ENCODE peak calls at places on chromosomes 7 and 10, in five cellular contexts. B is GM23248, J is prostate gland, W is GM12865, D is SK-N-SH. M is an unnamed sample.

GRCh38 chr10:95480901-95481491 is 80.2 kb downstream of the SORBS1 start:
- DNase-seq in B (peak; percentile 52), J (no peak), W (no peak), D (no peak), M (no peak)

GRCh38 chr7:3028071-3028766 is 15.4 kb downstream of the CARD11 start:
- DNase-seq in B (peak; percentile 48), J (peak; percentile 66), W (peak; percentile 16), D (peak; percentile 58), M (peak; percentile 14)

GRCh38 chr10:36157486-36157885 is 515.4 kb upstream of the FZD8 start:
- DNase-seq in B (no peak), J (no peak), W (peak; percentile 1), D (no peak), M (no peak)

GRCh38 chr10:1154531-1154930 is 98.3 kb downstream of the WDR37 start:
- DNase-seq in B (no peak), J (no peak), W (no peak), D (peak; percentile 55), M (no peak)

GRCh38 chr10:17516376-17516775 is 62.0 kb upstream of the ST8SIA6 start:
- DNase-seq in B (peak; percentile 25), J (no peak), W (no peak), D (no peak), M (no peak)

GRCh38 chr10:15744217-15744865 is 24.6 kb upstream of the ITGA8 start:
- DNase-seq in B (peak; percentile 67), J (no peak), W (peak; percentile 78), D (peak; percentile 37), M (peak; percentile 60)

GRCh38 chr7:80047032-80047431 is 87.6 kb upstream of the GNAI1 start:
- DNase-seq in B (no peak), J (no peak), W (no peak), D (no peak), M (no peak)

GRCh38 chr7:18087031-18087686 is 59.5 kb upstream of the PRPS1L1 start:
- DNase-seq in B (no peak), J (no peak), W (no peak), D (no peak), M (peak; percentile 11)

GRCh38 chr7:2032030-2032875 is 200.5 kb downstream of the MAD1L1 start:
- DNase-seq in B (peak; percentile 8), J (no peak), W (no peak), D (peak; percentile 56), M (no peak)

GRCh38 chr7:47671358-47671757 is 89.4 kb upstream of the TNS3 start:
- DNase-seq in B (no peak), J (no peak), W (no peak), D (no peak), M (no peak)

GRCh38 chr7:80224416-80224815 is 89.8 kb downstream of the GNAI1 start:
- DNase-seq in B (no peak), J (no peak), W (no peak), D (no peak), M (no peak)

GRCh38 chr10:121355161-121355560 is 243.1 kb downstream of the FGFR2 start:
- DNase-seq in B (no peak), J (no peak), W (no peak), D (no peak), M (no peak)

GRCh38 chr10:89339860-89340259 is 12.1 kb downstream of the IFIT3 start:
- DNase-seq in B (no peak), J (no peak), W (no peak), D (no peak), M (no peak)

GRCh38 chr7:36762394-36762793 is 38.1 kb upstream of the AOAH start:
- DNase-seq in B (no peak), J (no peak), W (no peak), D (no peak), M (no peak)

GRCh38 chr10:69901623-69902505 is 100.2 kb downstream of the COL13A1 start:
- DNase-seq in B (peak; percentile 76), J (peak; percentile 44), W (peak; percentile 30), D (peak; percentile 92), M (peak; percentile 35)

GRCh38 chr7:28591725-28592331 is 179.5 kb downstream of the CREB5 start:
- DNase-seq in B (no peak), J (no peak), W (no peak), D (no peak), M (no peak)

GRCh38 chr7:17097668-17098297 is 200.7 kb upstream of the AHR start:
- DNase-seq in B (no peak), J (no peak), W (no peak), D (no peak), M (no peak)

GRCh38 chr7:149879801-149880738 is 6.3 kb downstream of the ATP6V0E2 start:
- DNase-seq in B (no peak), J (peak; percentile 3), W (no peak), D (no peak), M (no peak)

GRCh38 chr10:15232279-15232678 is 63.8 kb upstream of the NMT2 start:
- DNase-seq in B (no peak), J (no peak), W (no peak), D (no peak), M (no peak)

GRCh38 chr7:28739826-28740225 is 218.3 kb downstream of the TRIL start:
- DNase-seq in B (no peak), J (no peak), W (no peak), D (no peak), M (no peak)

GRCh38 chr7:46015107-46015868 is 94.2 kb upstream of the IGFBP3 start:
- DNase-seq in B (no peak), J (no peak), W (peak; percentile 8), D (no peak), M (no peak)

GRCh38 chr7:107913846-107914245 is 22.9 kb downstream of the DLD start:
- DNase-seq in B (peak; percentile 32), J (no peak), W (no peak), D (no peak), M (no peak)

GRCh38 chr7:41924798-41925197 is 221.9 kb upstream of the INHBA start:
- DNase-seq in B (peak; percentile 39), J (no peak), W (no peak), D (no peak), M (no peak)

GRCh38 chr7:123024989-123025758 is 29.7 kb upstream of the TAS2R16 start:
- DNase-seq in B (no peak), J (no peak), W (no peak), D (no peak), M (no peak)

GRCh38 chr10:91123246-91123645 is 97.2 kb upstream of the PCGF5 start:
- DNase-seq in B (no peak), J (no peak), W (no peak), D (no peak), M (no peak)

GRCh38 chr7:8189615-8190014 is 72.4 kb downstream of the ICA1 start:
- DNase-seq in B (no peak), J (no peak), W (no peak), D (no peak), M (no peak)

GRCh38 chr7:22333680-22334141 is 23.2 kb downstream of the RAPGEF5 start:
- DNase-seq in B (no peak), J (no peak), W (no peak), D (no peak), M (peak; percentile 59)

GRCh38 chr7:123494193-123494796 is 40.1 kb downstream of the IQUB start:
- DNase-seq in B (peak; percentile 51), J (peak; percentile 24), W (peak; percentile 32), D (peak; percentile 41), M (peak; percentile 54)

GRCh38 chr10:83995932-83996331 is 143.4 kb upstream of the GHITM start:
- DNase-seq in B (no peak), J (no peak), W (no peak), D (no peak), M (no peak)

GRCh38 chr7:21300692-21301091 is 127.2 kb upstream of the SP4 start:
- DNase-seq in B (no peak), J (no peak), W (peak; percentile 19), D (peak; percentile 32), M (no peak)

GRCh38 chr10:49518566-49518965 is 20.4 kb downstream of the ERCC6 start:
- DNase-seq in B (no peak), J (no peak), W (no peak), D (no peak), M (no peak)

GRCh38 chr10:97196213-97197029 is 10.7 kb upstream of the SLIT1 start:
- DNase-seq in B (peak; percentile 80), J (peak; percentile 52), W (peak; percentile 78), D (peak; percentile 90), M (peak; percentile 62)

GRCh38 chr7:153061913-153062528 is 302.5 kb downstream of the ACTR3B start:
- DNase-seq in B (no peak), J (no peak), W (no peak), D (no peak), M (no peak)

GRCh38 chr10:71712572-71713134 is 6.9 kb downstream of the C10orf105 start:
- DNase-seq in B (no peak), J (no peak), W (peak; percentile 19), D (no peak), M (no peak)
- H3K4me3 ChIP-seq in B (no peak overlapping the region), J (no peak overlapping the region), W (no peak overlapping the region), D (no peak overlapping the region), M (no peak overlapping the region)

GRCh38 chr10:101121661-101122045 is 9.4 kb upstream of the TLX1 start:
- DNase-seq in B (no peak), J (no peak), W (no peak), D (peak; percentile 47), M (no peak)

GRCh38 chr10:101124933-101125332 is 6.2 kb upstream of the TLX1 start:
- DNase-seq in B (no peak), J (no peak), W (no peak), D (no peak), M (no peak)

GRCh38 chr10:101123815-101124617 is 7.1 kb upstream of the TLX1 start:
- DNase-seq in B (no peak), J (no peak), W (no peak), D (peak; percentile 21), M (no peak)

GRCh38 chr10:101122270-101123084 is 8.6 kb upstream of the TLX1 start:
- DNase-seq in B (no peak), J (no peak), W (no peak), D (peak; percentile 34), M (no peak)

DNA sequence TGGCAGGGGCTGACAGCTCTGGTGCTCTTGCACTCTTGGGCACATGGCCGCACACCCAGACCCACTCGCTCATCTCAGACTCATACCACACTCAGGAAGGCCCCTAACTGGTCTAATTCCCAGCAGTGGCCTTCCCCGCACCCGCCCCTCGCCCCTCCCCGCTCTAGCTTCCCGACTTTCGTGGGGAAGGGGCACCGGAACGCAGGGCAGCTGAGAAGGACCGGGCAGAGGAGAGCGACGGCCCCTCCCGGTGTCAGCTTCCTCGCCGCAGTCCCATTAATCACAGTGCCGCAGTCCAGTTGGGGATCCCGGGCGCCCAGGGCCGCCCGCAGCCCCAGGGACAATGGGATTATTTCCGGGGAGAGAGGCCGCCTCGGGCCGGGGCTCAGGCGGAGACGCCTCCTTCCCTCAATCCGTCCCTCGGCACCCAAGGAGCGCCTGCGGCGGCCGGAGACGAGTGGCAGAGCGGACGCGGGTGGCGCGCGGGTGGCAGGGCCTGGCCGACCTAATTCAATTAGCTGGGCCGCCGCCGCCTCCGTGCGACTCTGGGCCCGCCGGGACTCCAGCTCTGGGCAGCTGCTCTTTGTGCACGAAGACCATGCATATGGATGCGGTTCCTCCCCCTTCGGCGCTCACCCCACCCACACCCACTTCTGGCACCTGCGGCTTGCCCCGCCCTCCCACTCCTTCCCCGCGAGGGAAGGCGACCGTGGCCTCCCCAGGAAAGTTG is 7.8 kb upstream of the TLX1 start:
- DNase-seq in B (peak; percentile 16), J (no peak), W (no peak), D (peak; percentile 89), M (peak; percentile 37)
- H3K4me3 ChIP-seq in B (no peak overlapping the region), J (no peak overlapping the region), W (no peak overlapping the region), D (peak overlapping the region; percentile 33), M (no peak overlapping the region)

GRCh38 chr7:56639173-56639746 is 493.0 kb downstream of the ZNF479 start:
- DNase-seq in B (no peak), J (no peak), W (no peak), D (no peak), M (no peak)
- H3K4me3 ChIP-seq in B (no peak overlapping the region), J (no peak overlapping the region), W (no peak overlapping the region), D (no peak overlapping the region), M (no peak overlapping the region)

GRCh38 chr7:131908719-131909118 is 352.3 kb upstream of the PODXL start:
- DNase-seq in B (no peak), J (no peak), W (no peak), D (no peak), M (no peak)
- H3K4me3 ChIP-seq in B (no peak overlapping the region), J (no peak overlapping the region), W (no peak overlapping the region), D (no peak overlapping the region), M (no peak overlapping the region)